ENCODE peak calls at places on chromosomes 3 and 15, in ten cellular contexts. One of them, this sample, is unnamed.

GRCh38 chr3:82293435-82293834 is 532.0 kb upstream of the GBE1 start:
- DNase-seq in left ventricle myocardium inferior: no peak
- DNase-seq in upper lobe of right lung: no peak
- DNase-seq in CD4-positive, alpha-beta memory T cell: no peak
- DNase-seq in sigmoid colon: no peak
- DNase-seq in skeletal muscle cell: no peak
- DNase-seq in bronchial epithelial cell: no peak
- DNase-seq in Jurkat, Clone E6-1: no peak
- DNase-seq in right cardiac atrium: no peak
- DNase-seq in lung: no peak
- DNase-seq in this sample: no peak

GRCh38 chr15:64483749-64484148 is 23.4 kb downstream of the ZNF609 start:
- DNase-seq in upper lobe of right lung: no peak
- DNase-seq in right cardiac atrium: no peak
- DNase-seq in CD4-positive, alpha-beta memory T cell: no peak
- DNase-seq in bronchial epithelial cell: no peak
- DNase-seq in skeletal muscle cell: no peak
- DNase-seq in Jurkat, Clone E6-1: no peak
- DNase-seq in left ventricle myocardium inferior: no peak
- DNase-seq in lung: no peak
- DNase-seq in sigmoid colon: no peak
- DNase-seq in this sample: no peak

GRCh38 chr3:156548041-156548687 is 6.8 kb downstream of the SSR3 start:
- DNase-seq in sigmoid colon: no peak
- DNase-seq in bronchial epithelial cell: no peak
- DNase-seq in CD4-positive, alpha-beta memory T cell: no peak
- DNase-seq in skeletal muscle cell: no peak
- DNase-seq in Jurkat, Clone E6-1: no peak
- DNase-seq in right cardiac atrium: no peak
- DNase-seq in upper lobe of right lung: no peak
- DNase-seq in lung: no peak
- DNase-seq in left ventricle myocardium inferior: no peak
- DNase-seq in this sample: no peak

GRCh38 chr3:69353492-69353891 is 32.4 kb downstream of the FRMD4B start:
- DNase-seq in sigmoid colon: no peak
- DNase-seq in left ventricle myocardium inferior: peak
- DNase-seq in right cardiac atrium: peak
- DNase-seq in skeletal muscle cell: no peak
- DNase-seq in lung: no peak
- DNase-seq in bronchial epithelial cell: no peak
- DNase-seq in Jurkat, Clone E6-1: no peak
- DNase-seq in upper lobe of right lung: peak
- DNase-seq in CD4-positive, alpha-beta memory T cell: no peak
- DNase-seq in this sample: no peak

GRCh38 chr15:70713547-70714414 is 49.6 kb downstream of the UACA start:
- DNase-seq in right cardiac atrium: no peak
- DNase-seq in CD4-positive, alpha-beta memory T cell: no peak
- DNase-seq in lung: no peak
- DNase-seq in upper lobe of right lung: no peak
- DNase-seq in bronchial epithelial cell: no peak
- DNase-seq in left ventricle myocardium inferior: no peak
- DNase-seq in sigmoid colon: no peak
- DNase-seq in skeletal muscle cell: no peak
- DNase-seq in Jurkat, Clone E6-1: no peak
- DNase-seq in this sample: no peak

GRCh38 chr15:40150163-40150925 is 10.5 kb upstream of the BUB1B start:
- DNase-seq in left ventricle myocardium inferior: no peak
- DNase-seq in lung: peak
- DNase-seq in right cardiac atrium: no peak
- DNase-seq in skeletal muscle cell: peak
- DNase-seq in Jurkat, Clone E6-1: no peak
- DNase-seq in upper lobe of right lung: no peak
- DNase-seq in CD4-positive, alpha-beta memory T cell: no peak
- DNase-seq in bronchial epithelial cell: peak
- DNase-seq in sigmoid colon: no peak
- DNase-seq in this sample: peak

GRCh38 chr3:43319794-43320193 is 33.5 kb downstream of the SNRK start:
- DNase-seq in bronchial epithelial cell: no peak
- DNase-seq in CD4-positive, alpha-beta memory T cell: no peak
- DNase-seq in left ventricle myocardium inferior: no peak
- DNase-seq in skeletal muscle cell: no peak
- DNase-seq in lung: no peak
- DNase-seq in right cardiac atrium: no peak
- DNase-seq in sigmoid colon: no peak
- DNase-seq in upper lobe of right lung: no peak
- DNase-seq in Jurkat, Clone E6-1: no peak
- DNase-seq in this sample: no peak

GRCh38 chr3:169268942-169269460 is 394.5 kb downstream of the MECOM start:
- DNase-seq in skeletal muscle cell: no peak
- DNase-seq in left ventricle myocardium inferior: no peak
- DNase-seq in right cardiac atrium: no peak
- DNase-seq in lung: no peak
- DNase-seq in CD4-positive, alpha-beta memory T cell: no peak
- DNase-seq in sigmoid colon: no peak
- DNase-seq in Jurkat, Clone E6-1: no peak
- DNase-seq in upper lobe of right lung: no peak
- DNase-seq in bronchial epithelial cell: no peak
- DNase-seq in this sample: no peak

GRCh38 chr3:29430558-29430971 is 149.7 kb downstream of the RBMS3 start:
- DNase-seq in left ventricle myocardium inferior: no peak
- DNase-seq in Jurkat, Clone E6-1: no peak
- DNase-seq in right cardiac atrium: no peak
- DNase-seq in lung: no peak
- DNase-seq in upper lobe of right lung: no peak
- DNase-seq in bronchial epithelial cell: no peak
- DNase-seq in skeletal muscle cell: no peak
- DNase-seq in CD4-positive, alpha-beta memory T cell: no peak
- DNase-seq in sigmoid colon: no peak
- DNase-seq in this sample: no peak

DNA sequence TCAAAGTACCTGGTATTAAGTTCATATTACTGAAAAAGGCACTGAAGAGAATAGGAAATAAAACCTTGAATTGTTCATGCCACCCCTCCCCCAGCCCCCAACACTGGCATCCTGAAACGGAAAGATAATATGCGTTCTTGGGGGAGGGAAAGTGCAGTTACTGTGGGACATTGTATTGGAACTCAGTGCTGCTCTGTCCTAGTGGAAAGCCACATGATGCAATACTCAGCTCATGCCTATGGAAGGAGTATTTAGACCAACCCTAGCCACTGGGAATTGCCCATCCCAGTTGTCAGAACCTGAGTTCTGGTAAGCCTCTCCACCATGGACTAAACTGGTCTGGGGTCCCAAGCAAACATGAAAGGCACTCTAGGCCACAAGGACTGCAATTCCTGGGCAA is 680.8 kb upstream of the BCHE start:
- DNase-seq in bronchial epithelial cell: no peak
- DNase-seq in skeletal muscle cell: no peak
- DNase-seq in upper lobe of right lung: no peak
- DNase-seq in lung: no peak
- DNase-seq in sigmoid colon: no peak
- DNase-seq in right cardiac atrium: no peak
- DNase-seq in Jurkat, Clone E6-1: no peak
- DNase-seq in CD4-positive, alpha-beta memory T cell: no peak
- DNase-seq in left ventricle myocardium inferior: no peak
- DNase-seq in this sample: no peak
- H3K4me3 ChIP-seq in bronchial epithelial cell: no peak
- H3K4me3 ChIP-seq in skeletal muscle cell: no peak
- H3K4me3 ChIP-seq in upper lobe of right lung: no peak
- H3K4me3 ChIP-seq in lung: no peak
- H3K4me3 ChIP-seq in sigmoid colon: no peak
- H3K4me3 ChIP-seq in right cardiac atrium: no peak
- H3K4me3 ChIP-seq in Jurkat, Clone E6-1: no peak
- H3K4me3 ChIP-seq in CD4-positive, alpha-beta memory T cell: no peak
- H3K4me3 ChIP-seq in left ventricle myocardium inferior: no peak
- H3K4me3 ChIP-seq in this sample: no peak

DNA sequence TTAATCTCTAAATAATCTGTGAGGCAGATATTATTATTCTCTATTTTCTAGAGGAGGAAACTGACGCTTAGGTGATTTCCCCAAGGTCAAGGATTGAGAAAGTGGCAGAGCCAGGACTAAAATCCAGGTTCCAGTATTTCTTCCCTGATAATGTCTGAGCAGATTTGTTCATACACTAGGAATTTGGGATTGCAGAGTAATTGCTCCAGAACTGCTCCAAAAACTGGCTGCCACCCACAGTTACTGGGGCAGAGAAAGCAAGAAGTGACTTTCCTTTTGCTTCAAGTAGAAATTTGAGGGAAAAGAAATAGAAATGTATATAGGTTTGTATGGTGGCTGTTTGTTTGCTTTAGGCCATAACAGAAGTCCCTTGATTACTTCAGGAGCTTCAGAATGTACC is 60.6 kb downstream of the SLC12A8 start:
- DNase-seq in sigmoid colon: no peak
- DNase-seq in upper lobe of right lung: no peak
- DNase-seq in skeletal muscle cell: no peak
- DNase-seq in left ventricle myocardium inferior: no peak
- DNase-seq in right cardiac atrium: no peak
- DNase-seq in Jurkat, Clone E6-1: no peak
- DNase-seq in lung: no peak
- DNase-seq in bronchial epithelial cell: no peak
- DNase-seq in CD4-positive, alpha-beta memory T cell: no peak
- DNase-seq in this sample: no peak
- H3K4me3 ChIP-seq in sigmoid colon: no peak
- H3K4me3 ChIP-seq in upper lobe of right lung: no peak
- H3K4me3 ChIP-seq in skeletal muscle cell: no peak
- H3K4me3 ChIP-seq in left ventricle myocardium inferior: no peak
- H3K4me3 ChIP-seq in right cardiac atrium: no peak
- H3K4me3 ChIP-seq in Jurkat, Clone E6-1: no peak
- H3K4me3 ChIP-seq in lung: no peak
- H3K4me3 ChIP-seq in bronchial epithelial cell: no peak
- H3K4me3 ChIP-seq in CD4-positive, alpha-beta memory T cell: no peak
- H3K4me3 ChIP-seq in this sample: no peak

DNA sequence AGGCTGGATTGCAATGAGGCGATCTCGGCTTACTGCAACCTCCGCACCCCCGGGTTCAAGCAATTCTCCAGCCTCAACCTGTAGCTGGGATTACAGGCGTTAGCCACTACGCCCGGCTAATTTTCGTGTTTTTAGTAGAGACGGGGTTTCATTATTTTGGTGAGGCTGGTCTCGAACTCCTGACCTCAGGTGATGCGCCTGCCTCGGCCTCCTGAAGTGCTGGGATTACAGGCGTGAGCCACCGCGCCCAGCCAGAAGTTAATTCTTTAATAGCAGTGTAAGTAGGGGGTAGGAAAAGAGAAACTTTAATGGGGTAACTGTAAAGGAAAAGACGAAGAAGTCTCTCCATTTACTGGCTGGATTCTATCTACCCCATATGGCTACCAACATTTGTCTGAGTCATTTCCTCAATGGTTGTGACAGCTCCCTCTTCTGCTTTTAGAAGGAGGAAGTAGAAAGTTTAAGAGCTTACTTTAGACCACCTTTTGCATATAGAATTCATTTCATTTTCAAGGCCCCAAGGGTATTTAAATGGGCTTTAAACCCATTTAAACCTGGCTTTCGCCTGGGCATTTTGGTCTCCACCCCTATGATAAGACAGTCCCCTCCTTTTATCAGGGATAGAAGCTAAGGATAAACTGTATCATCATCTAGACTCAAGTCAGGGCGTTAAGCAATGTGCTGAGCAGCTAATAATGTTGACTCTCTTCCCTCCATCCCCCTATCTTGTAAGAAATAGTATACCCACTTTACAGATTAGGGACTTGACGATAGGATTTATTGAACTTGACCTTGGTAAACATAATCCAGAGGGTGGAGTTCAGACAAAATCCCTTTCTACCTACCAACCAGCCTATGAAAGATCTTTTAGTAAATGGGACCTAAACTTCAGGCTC is 1.1 kb upstream of the CDV3 start:
- DNase-seq in Jurkat, Clone E6-1: peak
- DNase-seq in skeletal muscle cell: no peak
- DNase-seq in left ventricle myocardium inferior: no peak
- DNase-seq in sigmoid colon: no peak
- DNase-seq in bronchial epithelial cell: peak
- DNase-seq in right cardiac atrium: no peak
- DNase-seq in CD4-positive, alpha-beta memory T cell: no peak
- DNase-seq in upper lobe of right lung: no peak
- DNase-seq in lung: no peak
- DNase-seq in this sample: peak
- H3K4me3 ChIP-seq in Jurkat, Clone E6-1: peak
- H3K4me3 ChIP-seq in skeletal muscle cell: peak
- H3K4me3 ChIP-seq in left ventricle myocardium inferior: peak
- H3K4me3 ChIP-seq in sigmoid colon: peak
- H3K4me3 ChIP-seq in bronchial epithelial cell: peak
- H3K4me3 ChIP-seq in right cardiac atrium: peak
- H3K4me3 ChIP-seq in CD4-positive, alpha-beta memory T cell: peak
- H3K4me3 ChIP-seq in upper lobe of right lung: peak
- H3K4me3 ChIP-seq in lung: no peak
- H3K4me3 ChIP-seq in this sample: peak

GRCh38 chr3:116348216-116348615 is 97.1 kb downstream of the LSAMP start:
- DNase-seq in sigmoid colon: no peak
- DNase-seq in CD4-positive, alpha-beta memory T cell: no peak
- DNase-seq in right cardiac atrium: no peak
- DNase-seq in Jurkat, Clone E6-1: no peak
- DNase-seq in skeletal muscle cell: no peak
- DNase-seq in left ventricle myocardium inferior: no peak
- DNase-seq in lung: no peak
- DNase-seq in bronchial epithelial cell: no peak
- DNase-seq in upper lobe of right lung: no peak
- DNase-seq in this sample: no peak
- H3K4me3 ChIP-seq in sigmoid colon: no peak
- H3K4me3 ChIP-seq in CD4-positive, alpha-beta memory T cell: no peak
- H3K4me3 ChIP-seq in right cardiac atrium: no peak
- H3K4me3 ChIP-seq in Jurkat, Clone E6-1: no peak
- H3K4me3 ChIP-seq in skeletal muscle cell: no peak
- H3K4me3 ChIP-seq in left ventricle myocardium inferior: no peak
- H3K4me3 ChIP-seq in lung: no peak
- H3K4me3 ChIP-seq in bronchial epithelial cell: no peak
- H3K4me3 ChIP-seq in upper lobe of right lung: no peak
- H3K4me3 ChIP-seq in this sample: no peak